ENCODE peak calls at places on chromosome 1, in six cellular contexts. E is AG04450; H is activated CD4-positive, alpha-beta T cell treated with anti-CD3 and anti-CD28 coated beads, Interleukin-2, amount 50 U/mL, for 1 hour; J is globus pallidus; F is stimulated activated naive B cell treated with anti-CD40 and anti-IgM and Interleukin-4, amounts not matched to agents 10 μg/mL and 1 μg/mL and 100 μg/mL, for 72 hours; V is NCI-H1436. U is an unnamed sample.

GRCh38 chr1:26127235-26128163 is 15.9 kb downstream of the PDIK1L start:
- DNase-seq in E (no peak), H (no peak), J (no peak), F (no peak), V (no peak), U (no peak)

GRCh38 chr1:33153650-33154049 is 28.2 kb downstream of the TRIM62 start:
- DNase-seq in E (no peak), H (no peak), J (no peak), F (no peak), V (no peak), U (no peak)

GRCh38 chr1:150065184-150065871 is 2.2 kb upstream of the VPS45 start:
- DNase-seq in E (no peak), H (no peak), J (no peak), F (no peak), V (no peak), U (no peak)

GRCh38 chr1:175839678-175840669 is 96.6 kb upstream of the TNR start:
- DNase-seq in E (no peak), H (no peak), J (no peak), F (no peak), V (no peak), U (no peak)

GRCh38 chr1:25084407-25084806 is 147.9 kb downstream of the SYF2 start:
- DNase-seq in E (no peak), H (no peak), J (no peak), F (no peak), V (no peak), U (no peak)

GRCh38 chr1:187947359-187947758 is 1118.6 kb downstream of the PLA2G4A start:
- DNase-seq in E (no peak), H (no peak), J (no peak), F (no peak), V (no peak), U (no peak)

GRCh38 chr1:84525738-84526137 is 19.4 kb upstream of the GNG5 start:
- DNase-seq in E (no peak), H (no peak), J (peak), F (no peak), V (no peak), U (no peak)

GRCh38 chr1:119353851-119354250 is 14.7 kb upstream of the HAO2 start:
- DNase-seq in E (no peak), H (no peak), J (no peak), F (no peak), V (no peak), U (no peak)

GRCh38 chr1:37691497-37692077 is 729 bp upstream of the CDCA8 start:
- DNase-seq in E (no peak), H (peak), J (no peak), F (peak), V (no peak), U (no peak)

GRCh38 chr1:188958461-188959115 is 1519.1 kb downstream of the BRINP3 start:
- DNase-seq in E (peak), H (no peak), J (no peak), F (no peak), V (no peak), U (no peak)

GRCh38 chr1:212284332-212284743 is 872 bp upstream of the PPP2R5A start:
- DNase-seq in E (no peak), H (no peak), J (no peak), F (no peak), V (no peak), U (no peak)

GRCh38 chr1:35298464-35298863 is 30.0 kb downstream of the ZMYM4 start:
- DNase-seq in E (no peak), H (peak), J (peak), F (peak), V (no peak), U (peak)

GRCh38 chr1:155899683-155900082 is 11.5 kb downstream of the RIT1 start:
- DNase-seq in E (no peak), H (no peak), J (no peak), F (no peak), V (no peak), U (no peak)